ENCODE peak calls at places on chromosomes 16 and 17, in four cellular contexts. S is fibroblast of mammary gland, T is IMR-90, Q is cardiac muscle cell. P is an unnamed sample.

GRCh38 chr16:50881953-50882352 is 140.1 kb downstream of the CYLD start:
- DNase-seq in Q (no peak), S (no peak), T (no peak), P (no peak)

GRCh38 chr17:41973457-41973856 is 6.9 kb downstream of the CNP start:
- DNase-seq in S (no peak), Q (no peak), T (no peak), P (no peak)

GRCh38 chr17:80313160-80313829 is 52.6 kb downstream of the RNF213 start:
- DNase-seq in Q (no peak), T (no peak), S (no peak), P (no peak)

GRCh38 chr17:30495586-30495985 is 18.4 kb downstream of the GOSR1 start:
- DNase-seq in Q (no peak), T (no peak), S (no peak), P (no peak)

GRCh38 chr16:28181557-28181914 is 30.2 kb downstream of the XPO6 start:
- DNase-seq in T (peak), Q (no peak), S (peak), P (peak)

GRCh38 chr16:5928476-5929055 is 831.0 kb upstream of the EEF2KMT start:
- DNase-seq in T (no peak), S (no peak), Q (no peak), P (no peak)

GRCh38 chr17:79520893-79521210 is 90.0 kb downstream of the RBFOX3 start:
- DNase-seq in Q (no peak), S (no peak), T (no peak), P (no peak)

GRCh38 chr17:2564876-2565275 is 28.6 kb upstream of the PAFAH1B1 start:
- DNase-seq in S (no peak), Q (no peak), T (no peak), P (no peak)

GRCh38 chr16:67244387-67245188 is 2.7 kb downstream of the FHOD1 start:
- DNase-seq in Q (no peak), T (peak), S (peak), P (peak)

GRCh38 chr17:59067340-59067739 is 39.3 kb downstream of the TRIM37 start:
- DNase-seq in T (no peak), Q (no peak), S (no peak), P (no peak)

GRCh38 chr17:79800325-79801155 is 3.7 kb upstream of the CBX8 start:
- DNase-seq in Q (no peak), S (peak), T (peak), P (peak)

GRCh38 chr17:9170822-9171221 is 149.5 kb downstream of the NTN1 start:
- DNase-seq in Q (no peak), T (no peak), S (no peak), P (no peak)

GRCh38 chr17:81250286-81251090 is 11.4 kb downstream of the NDUFAF8 start:
- DNase-seq in S (no peak), T (no peak), Q (no peak), P (no peak)

GRCh38 chr17:67026341-67026740 is 18.0 kb upstream of the CACNG1 start:
- DNase-seq in T (no peak), S (no peak), Q (no peak), P (no peak)

GRCh38 chr17:66493283-66494019 is 191.0 kb downstream of the PRKCA start:
- DNase-seq in T (peak), Q (no peak), S (peak), P (peak)

GRCh38 chr17:73304971-73305786 is 6.6 kb downstream of the CDC42EP4 start:
- DNase-seq in Q (peak), T (peak), S (peak), P (peak)

GRCh38 chr17:21191698-21192097 is 22.3 kb downstream of the TMEM11 start:
- DNase-seq in Q (no peak), T (no peak), S (no peak), P (no peak)

GRCh38 chr17:77572065-77572601 is 386.4 kb upstream of the TNRC6C start:
- DNase-seq in T (no peak), Q (no peak), S (no peak), P (no peak)

GRCh38 chr16:57946181-57946801 is 24.6 kb downstream of the CNGB1 start:
- DNase-seq in Q (no peak), T (no peak), S (no peak), P (no peak)

GRCh38 chr16:29900102-29900887 is at the start of gene ASPHD1:
- DNase-seq in S (peak), Q (peak), T (peak), P (peak)

GRCh38 chr16:81612351-81613170 is 166.5 kb upstream of the PLCG2 start:
- DNase-seq in Q (no peak), S (no peak), T (no peak), P (no peak)

GRCh38 chr17:73591278-73592078 is 52.8 kb downstream of the SDK2 start:
- DNase-seq in S (no peak), T (no peak), Q (no peak), P (no peak)

GRCh38 chr16:81170824-81171223 is 67.7 kb upstream of the BCO1 start:
- DNase-seq in Q (peak), S (no peak), T (no peak), P (no peak)

GRCh38 chr16:64410306-64410705 is 711.6 kb downstream of the CDH11 start:
- DNase-seq in S (peak), T (no peak), Q (no peak), P (no peak)

GRCh38 chr17:27415090-27415795 is 41.0 kb upstream of the KSR1 start:
- DNase-seq in T (no peak), Q (no peak), S (no peak), P (peak)

GRCh38 chr16:66325977-66326376 is 40.5 kb upstream of the CDH5 start:
- DNase-seq in S (no peak), T (no peak), Q (no peak), P (no peak)

GRCh38 chr16:16014329-16015224 is 65.2 kb downstream of the ABCC1 start:
- DNase-seq in T (peak), Q (no peak), S (peak), P (peak)

GRCh38 chr17:43526886-43527648 is 19.1 kb downstream of the ETV4 start:
- DNase-seq in Q (no peak), T (no peak), S (no peak), P (no peak)

GRCh38 chr16:8928467-8928957 is 35.2 kb downstream of the USP7 start:
- DNase-seq in T (peak), Q (no peak), S (peak), P (peak)

GRCh38 chr16:86515780-86516617 is 5.7 kb downstream of the FOXF1 start:
- DNase-seq in S (peak), Q (peak), T (peak), P (peak)
- H3K4me3 ChIP-seq in S (peak), Q (peak), T (peak), P (peak)

GRCh38 chr16:746637-747036 is 5.8 kb upstream of the CIAO3 start:
- DNase-seq in T (no peak), S (no peak), Q (no peak), P (no peak)

GRCh38 chr16:741986-742629 is 1.3 kb upstream of the CIAO3 start:
- DNase-seq in Q (no peak), S (no peak), T (no peak), P (no peak)

GRCh38 chr16:740764-741505 is at the start of gene CIAO3:
- DNase-seq in Q (peak), T (peak), S (peak), P (peak)

GRCh38 chr16:745739-746138 is 4.9 kb upstream of the CIAO3 start:
- DNase-seq in T (no peak), Q (peak), S (no peak), P (no peak)

DNA sequence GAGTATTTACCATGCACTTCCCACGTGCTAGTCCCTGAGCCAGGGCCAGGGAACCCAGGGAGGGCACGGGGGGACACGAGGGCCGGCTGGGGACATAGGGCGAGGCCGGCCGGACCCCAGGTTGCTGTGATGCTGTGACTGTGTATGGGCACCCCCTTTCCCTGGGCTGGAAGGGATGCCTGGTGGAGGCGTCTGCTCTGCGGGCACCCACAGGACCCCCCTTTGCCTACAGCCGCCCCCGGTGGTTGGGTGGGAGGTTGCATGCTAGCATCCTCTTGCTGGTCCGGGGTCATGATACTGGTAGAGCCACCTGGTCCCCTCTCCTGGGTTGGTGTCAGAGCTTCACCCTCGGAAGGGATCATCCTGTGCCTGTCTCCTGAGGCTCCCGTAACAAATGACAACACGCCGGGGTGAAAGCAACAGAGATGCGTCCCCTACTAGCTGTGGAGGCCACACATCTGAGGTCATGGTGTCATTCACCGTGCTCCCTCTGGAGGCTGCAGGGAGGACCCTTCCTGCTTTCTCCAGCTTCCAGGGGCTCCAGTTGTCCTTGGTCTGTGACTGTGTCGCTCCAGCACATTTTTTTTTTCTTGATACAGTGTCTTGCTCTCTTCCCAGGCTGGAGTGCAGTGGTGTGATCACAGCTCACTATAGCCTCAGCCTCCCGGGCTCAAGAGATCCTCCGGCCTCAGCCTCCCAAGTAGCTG is 3.1 kb upstream of the CIAO3 start:
- DNase-seq in S (no peak), Q (no peak), T (no peak), P (no peak)
- TF ChIP-seq CTCF in S (no peak), Q (peak), T (no peak), P (peak)

DNA sequence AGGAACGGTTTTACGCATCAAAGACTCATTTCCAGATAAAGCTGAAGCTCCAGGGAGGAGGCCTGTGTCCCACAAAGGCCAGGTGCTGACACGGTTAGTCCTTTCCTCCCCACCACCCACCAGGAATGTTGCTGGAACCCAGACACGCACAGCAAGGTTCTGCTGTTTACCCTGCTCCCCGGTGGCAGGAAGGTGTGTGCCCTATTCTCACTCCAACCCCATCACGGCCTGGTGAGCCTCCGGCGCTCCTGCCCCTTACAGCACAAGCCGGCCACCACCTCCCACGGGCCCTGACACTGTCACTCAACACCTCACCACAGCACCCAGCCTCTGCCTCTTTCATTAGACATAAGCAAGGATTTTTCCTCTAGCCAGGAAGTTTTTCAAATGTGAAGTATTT is 47.8 kb downstream of the ANKRD11 start:
- DNase-seq in S (no peak), Q (peak), T (no peak), P (peak)
- H3K4me3 ChIP-seq in S (peak), Q (no peak), T (no peak), P (no peak)

GRCh38 chr17:68759343-68760140 is 158.4 kb upstream of the FAM20A start:
- DNase-seq in S (peak), Q (peak), T (peak), P (peak)

GRCh38 chr17:68759002-68759342 is 157.8 kb upstream of the FAM20A start:
- DNase-seq in Q (no peak), S (no peak), T (no peak), P (no peak)

GRCh38 chr17:68762911-68763310 is 161.7 kb upstream of the FAM20A start:
- DNase-seq in S (no peak), T (no peak), Q (no peak), P (no peak)

GRCh38 chr17:68763551-68763950 is 162.4 kb upstream of the FAM20A start:
- DNase-seq in S (peak), T (peak), Q (no peak), P (no peak)

GRCh38 chr17:68760141-68760475 is 158.9 kb upstream of the FAM20A start:
- DNase-seq in T (no peak), Q (no peak), S (no peak), P (no peak)
- TF ChIP-seq CTCF in T (no peak), Q (no peak), S (no peak), P (no peak)

DNA sequence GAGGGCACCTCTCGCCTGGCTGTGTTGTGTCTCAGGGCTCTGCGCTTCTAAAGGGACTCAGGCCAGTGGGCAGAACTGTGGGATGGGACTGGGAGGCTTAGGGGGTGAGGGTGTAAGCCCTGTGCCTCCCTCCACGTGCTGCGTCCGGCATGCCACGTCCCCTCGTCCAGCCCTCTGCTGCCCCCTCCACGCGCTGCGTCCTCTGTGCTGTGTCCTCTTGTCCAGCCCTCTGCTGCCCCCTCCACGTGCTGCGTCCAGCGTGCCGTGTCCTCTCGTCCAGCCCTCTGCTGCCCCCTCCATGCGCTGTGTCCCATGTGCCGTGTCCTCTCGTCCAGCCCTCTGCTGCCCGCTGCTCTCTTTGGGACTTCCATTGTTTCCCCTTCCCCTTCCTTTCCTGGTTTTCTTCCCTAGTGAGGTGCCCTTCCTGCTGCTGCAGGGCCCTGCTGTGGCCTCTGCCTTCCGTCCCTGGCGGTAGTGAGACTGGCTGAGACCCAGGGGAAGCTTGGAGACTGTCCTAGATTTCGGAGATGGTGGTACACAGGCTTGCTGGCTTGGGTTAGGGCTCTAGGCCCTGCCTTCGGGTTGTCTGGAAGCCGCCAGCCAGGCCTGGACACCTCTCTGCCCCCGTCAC is 6.4 kb upstream of the ZNF750 start:
- DNase-seq in S (no peak), T (no peak), Q (no peak), P (no peak)
- H3K4me3 ChIP-seq in S (no peak), T (no peak), Q (no peak), P (peak)

GRCh38 chr17:40873255-40873654 is 6.2 kb upstream of the KRT12 start:
- DNase-seq in T (no peak), Q (no peak), S (no peak), P (no peak)
- TF ChIP-seq CTCF in T (no peak), Q (no peak), S (no peak), P (no peak)

GRCh38 chr17:916315-916714 is 63.3 kb downstream of the NXN start:
- DNase-seq in S (no peak), T (no peak), Q (no peak), P (no peak)

GRCh38 chr17:918102-918740 is 61.4 kb downstream of the NXN start:
- DNase-seq in Q (no peak), S (peak), T (no peak), P (no peak)

GRCh38 chr17:915416-916201 is 64.0 kb downstream of the NXN start:
- DNase-seq in T (no peak), Q (peak), S (peak), P (no peak)

GRCh38 chr17:920190-920589 is 59.4 kb downstream of the NXN start:
- DNase-seq in S (no peak), T (no peak), Q (no peak), P (no peak)

DNA sequence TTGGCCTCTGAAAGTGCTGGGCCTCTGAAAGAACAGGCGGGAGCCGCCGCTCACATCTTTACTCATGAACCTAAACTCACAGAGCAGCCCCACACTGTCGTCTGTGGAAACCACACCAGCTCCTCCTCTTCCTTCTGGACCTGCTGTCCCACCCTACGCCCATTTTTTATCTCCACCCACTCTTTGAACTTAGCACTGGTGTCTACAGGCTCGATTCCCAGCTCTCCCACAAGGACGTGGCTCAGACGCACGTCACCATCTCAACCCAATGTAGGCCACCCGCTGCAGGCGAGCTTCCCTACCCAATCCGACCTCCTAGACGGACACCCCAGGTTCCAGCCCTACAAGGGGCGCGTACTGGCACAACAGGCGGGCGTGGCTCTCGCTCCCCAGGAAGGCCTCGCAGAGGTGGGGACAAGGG is 62.2 kb downstream of the NXN start:
- DNase-seq in T (no peak), Q (no peak), S (peak), P (peak)
- H3K4me3 ChIP-seq in T (no peak), Q (no peak), S (no peak), P (no peak)

DNA sequence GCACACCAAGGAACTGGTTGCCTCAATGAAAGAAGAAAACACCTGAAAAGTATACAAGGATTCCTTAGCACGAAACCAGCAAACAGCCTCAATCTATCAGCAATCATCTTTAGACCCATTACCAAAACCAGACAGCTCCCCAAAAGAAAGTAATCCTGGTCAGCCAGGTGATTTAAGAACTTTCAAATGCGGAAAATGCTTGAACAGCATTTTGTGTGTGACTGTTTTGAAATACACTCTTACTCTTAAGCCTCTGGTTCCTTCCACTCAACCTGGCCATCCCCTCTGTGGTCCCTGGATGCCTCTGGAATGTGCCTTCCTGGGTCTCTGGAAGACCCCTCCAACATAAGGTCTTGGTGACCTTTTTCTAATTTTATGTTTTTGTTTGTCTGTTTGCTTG is 70.5 kb upstream of the NOG start:
- DNase-seq in T (no peak), Q (no peak), S (no peak), P (no peak)
- TF ChIP-seq CTCF in T (no peak), Q (no peak), S (no peak), P (no peak)

GRCh38 chr16:1290032-1290431 is 19.4 kb upstream of the UBE2I start:
- DNase-seq in Q (no peak), T (no peak), S (no peak), P (peak)
- H3K4me3 ChIP-seq in Q (no peak), T (no peak), S (no peak), P (no peak)

GRCh38 chr17:75270218-75270965 is 639 bp downstream of the MIF4GD start:
- DNase-seq in Q (peak), S (peak), T (peak), P (peak)
- TF ChIP-seq CTCF in Q (peak), S (peak), T (peak), P (peak)